ENCODE peak calls at places on chromosomes 13 and 19, in seven cellular contexts. One of them, this sample, is unnamed.

GRCh38 chr13:40478775-40479174 is 187.7 kb downstream of the FOXO1 start:
- DNase-seq in HCT116: no peak
- DNase-seq in tibial nerve: no peak
- DNase-seq in adrenal gland: no peak
- DNase-seq in uterus: no peak
- DNase-seq in A549: no peak
- DNase-seq in IMR-90: no peak
- DNase-seq in this sample: no peak

GRCh38 chr19:13085673-13086072 is 17.0 kb downstream of the LYL1 start:
- DNase-seq in adrenal gland: no peak
- DNase-seq in HCT116: no peak
- DNase-seq in IMR-90: no peak
- DNase-seq in uterus: no peak
- DNase-seq in tibial nerve: no peak
- DNase-seq in A549: no peak
- DNase-seq in this sample: no peak

GRCh38 chr13:57933606-57934005 is 302.1 kb downstream of the PCDH17 start:
- DNase-seq in A549: no peak
- DNase-seq in tibial nerve: no peak
- DNase-seq in uterus: no peak
- DNase-seq in IMR-90: no peak
- DNase-seq in adrenal gland: no peak
- DNase-seq in HCT116: no peak
- DNase-seq in this sample: no peak

GRCh38 chr13:51849145-51850101 is 4.4 kb upstream of the TMEM272 start:
- DNase-seq in HCT116: peak
- DNase-seq in tibial nerve: no peak
- DNase-seq in IMR-90: peak
- DNase-seq in A549: peak
- DNase-seq in adrenal gland: no peak
- DNase-seq in uterus: no peak
- DNase-seq in this sample: peak

GRCh38 chr19:55146648-55147218 is 2.3 kb downstream of the TNNT1 start:
- DNase-seq in HCT116: peak
- DNase-seq in adrenal gland: no peak
- DNase-seq in IMR-90: no peak
- DNase-seq in A549: peak
- DNase-seq in uterus: no peak
- DNase-seq in tibial nerve: no peak
- DNase-seq in this sample: peak

GRCh38 chr13:49183672-49184315 is 36.3 kb upstream of the MLNR start:
- DNase-seq in uterus: no peak
- DNase-seq in tibial nerve: no peak
- DNase-seq in IMR-90: peak
- DNase-seq in adrenal gland: no peak
- DNase-seq in HCT116: no peak
- DNase-seq in A549: no peak
- DNase-seq in this sample: no peak

GRCh38 chr13:46168341-46168740 is 13.6 kb downstream of the LCP1 start:
- DNase-seq in IMR-90: no peak
- DNase-seq in adrenal gland: no peak
- DNase-seq in A549: no peak
- DNase-seq in tibial nerve: peak
- DNase-seq in HCT116: no peak
- DNase-seq in uterus: peak
- DNase-seq in this sample: no peak

GRCh38 chr19:30083701-30084156 is 141.7 kb downstream of the URI1 start:
- DNase-seq in A549: no peak
- DNase-seq in uterus: no peak
- DNase-seq in HCT116: no peak
- DNase-seq in IMR-90: no peak
- DNase-seq in adrenal gland: no peak
- DNase-seq in tibial nerve: no peak
- DNase-seq in this sample: no peak

GRCh38 chr19:16676101-16676798 is 15.3 kb downstream of the TMEM38A start:
- DNase-seq in IMR-90: no peak
- DNase-seq in HCT116: no peak
- DNase-seq in uterus: no peak
- DNase-seq in tibial nerve: no peak
- DNase-seq in A549: no peak
- DNase-seq in adrenal gland: no peak
- DNase-seq in this sample: no peak

GRCh38 chr19:3426433-3426832 is 53.9 kb downstream of the SMIM24 start:
- DNase-seq in IMR-90: no peak
- DNase-seq in adrenal gland: no peak
- DNase-seq in A549: no peak
- DNase-seq in HCT116: no peak
- DNase-seq in uterus: no peak
- DNase-seq in tibial nerve: no peak
- DNase-seq in this sample: no peak

GRCh38 chr13:47858678-47859050 is 142.4 kb downstream of the SUCLA2 start:
- DNase-seq in IMR-90: peak
- DNase-seq in tibial nerve: no peak
- DNase-seq in A549: no peak
- DNase-seq in uterus: no peak
- DNase-seq in HCT116: no peak
- DNase-seq in adrenal gland: no peak
- DNase-seq in this sample: no peak

GRCh38 chr19:6740589-6741348 is 1.3 kb downstream of the TRIP10 start:
- DNase-seq in A549: no peak
- DNase-seq in adrenal gland: peak
- DNase-seq in uterus: peak
- DNase-seq in tibial nerve: no peak
- DNase-seq in HCT116: no peak
- DNase-seq in IMR-90: peak
- DNase-seq in this sample: peak

GRCh38 chr19:56273563-56274117 is 1.1 kb downstream of the EDDM13 start:
- DNase-seq in HCT116: no peak
- DNase-seq in adrenal gland: no peak
- DNase-seq in tibial nerve: no peak
- DNase-seq in uterus: no peak
- DNase-seq in A549: no peak
- DNase-seq in IMR-90: peak
- DNase-seq in this sample: peak

GRCh38 chr13:106617561-106617960 is 49.6 kb upstream of the ARGLU1 start:
- DNase-seq in A549: no peak
- DNase-seq in tibial nerve: no peak
- DNase-seq in HCT116: no peak
- DNase-seq in adrenal gland: no peak
- DNase-seq in uterus: no peak
- DNase-seq in IMR-90: peak
- DNase-seq in this sample: peak

GRCh38 chr19:4343056-4343844 is at the start of gene MPND:
- DNase-seq in IMR-90: peak
- DNase-seq in adrenal gland: peak
- DNase-seq in uterus: peak
- DNase-seq in tibial nerve: peak
- DNase-seq in A549: peak
- DNase-seq in HCT116: peak
- DNase-seq in this sample: peak

GRCh38 chr13:32225494-32225931 is 89.7 kb downstream of the ZAR1L start:
- DNase-seq in IMR-90: peak
- DNase-seq in uterus: no peak
- DNase-seq in A549: no peak
- DNase-seq in tibial nerve: no peak
- DNase-seq in HCT116: no peak
- DNase-seq in adrenal gland: no peak
- DNase-seq in this sample: no peak

GRCh38 chr19:35468637-35469036 is 20.6 kb downstream of the FFAR2 start:
- DNase-seq in A549: peak
- DNase-seq in tibial nerve: peak
- DNase-seq in HCT116: peak
- DNase-seq in uterus: no peak
- DNase-seq in IMR-90: no peak
- DNase-seq in adrenal gland: peak
- DNase-seq in this sample: peak

GRCh38 chr19:16273005-16273404 is 51.6 kb upstream of the KLF2 start:
- DNase-seq in HCT116: no peak
- DNase-seq in uterus: peak
- DNase-seq in adrenal gland: no peak
- DNase-seq in IMR-90: no peak
- DNase-seq in A549: no peak
- DNase-seq in tibial nerve: no peak
- DNase-seq in this sample: no peak

GRCh38 chr13:60976367-60976766 is 439.3 kb downstream of the PCDH20 start:
- DNase-seq in uterus: no peak
- DNase-seq in HCT116: no peak
- DNase-seq in A549: no peak
- DNase-seq in tibial nerve: no peak
- DNase-seq in IMR-90: no peak
- DNase-seq in adrenal gland: no peak
- DNase-seq in this sample: no peak

GRCh38 chr13:53112522-53112921 is 83.9 kb downstream of the OLFM4 start:
- DNase-seq in IMR-90: no peak
- DNase-seq in tibial nerve: no peak
- DNase-seq in HCT116: no peak
- DNase-seq in uterus: no peak
- DNase-seq in adrenal gland: no peak
- DNase-seq in A549: no peak
- DNase-seq in this sample: no peak

GRCh38 chr13:48500652-48501197 is 32.2 kb downstream of the RCBTB2 start:
- DNase-seq in HCT116: no peak
- DNase-seq in IMR-90: peak
- DNase-seq in uterus: no peak
- DNase-seq in adrenal gland: no peak
- DNase-seq in A549: no peak
- DNase-seq in tibial nerve: no peak
- DNase-seq in this sample: peak

GRCh38 chr13:23639672-23640275 is 69.6 kb downstream of the TNFRSF19 start:
- DNase-seq in A549: no peak
- DNase-seq in adrenal gland: no peak
- DNase-seq in tibial nerve: no peak
- DNase-seq in IMR-90: no peak
- DNase-seq in uterus: no peak
- DNase-seq in HCT116: no peak
- DNase-seq in this sample: no peak
- TF ChIP-seq POLR2A in A549: no peak
- TF ChIP-seq POLR2A in adrenal gland: no peak
- TF ChIP-seq POLR2A in tibial nerve: no peak
- TF ChIP-seq POLR2A in IMR-90: no peak
- TF ChIP-seq POLR2A in uterus: no peak
- TF ChIP-seq POLR2A in HCT116: no peak
- TF ChIP-seq POLR2A in this sample: no peak

DNA sequence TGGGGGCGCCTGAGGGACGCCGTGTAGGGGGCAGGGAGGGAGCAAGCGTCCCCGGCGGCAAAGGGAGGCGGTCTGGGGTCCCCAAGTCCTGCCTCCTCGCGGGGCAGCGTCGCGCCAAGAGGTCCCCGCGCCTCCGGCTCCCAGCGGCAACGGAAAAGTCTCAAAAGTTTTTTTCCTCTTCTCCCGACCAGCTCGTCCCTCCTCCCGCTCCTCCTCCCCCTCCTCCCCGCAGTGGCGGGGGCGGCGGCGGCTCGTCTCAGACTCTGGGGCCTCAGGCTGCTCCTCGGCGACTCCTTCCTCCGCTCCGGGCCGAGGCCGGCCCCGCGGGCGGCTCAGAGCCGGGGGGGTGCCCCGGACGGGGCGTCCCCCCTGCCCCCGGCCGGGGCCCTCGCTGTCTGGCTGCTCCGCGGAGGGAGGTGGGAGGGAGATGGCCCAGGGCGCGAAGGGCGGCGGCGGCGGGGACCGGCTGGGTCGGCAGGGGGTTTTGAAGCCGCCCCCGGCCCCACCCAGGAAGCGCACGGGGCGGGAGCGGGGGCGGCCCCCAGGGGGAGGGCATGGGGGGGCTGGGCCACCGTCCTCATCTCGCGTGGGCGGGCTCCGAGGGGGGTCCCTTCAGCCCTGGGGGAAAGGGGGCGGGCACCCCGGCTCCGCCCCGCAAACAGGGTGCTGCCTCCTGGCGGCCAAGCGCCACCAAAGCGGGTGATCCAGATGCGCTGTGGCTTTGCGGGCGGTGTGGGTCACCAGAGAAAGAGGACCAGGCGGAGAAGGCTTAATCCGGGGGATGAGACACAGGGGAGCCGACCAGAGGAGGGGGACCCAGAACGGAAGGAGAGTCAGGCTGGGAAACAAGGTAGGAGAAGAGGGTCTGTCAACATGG is at the start of gene TGFB1:
- DNase-seq in uterus: peak
- DNase-seq in tibial nerve: peak
- DNase-seq in A549: peak
- DNase-seq in adrenal gland: peak
- DNase-seq in HCT116: peak
- DNase-seq in IMR-90: peak
- DNase-seq in this sample: peak
- TF ChIP-seq POLR2A in uterus: no peak
- TF ChIP-seq POLR2A in tibial nerve: no peak
- TF ChIP-seq POLR2A in A549: peak
- TF ChIP-seq POLR2A in adrenal gland: peak
- TF ChIP-seq POLR2A in HCT116: no peak
- TF ChIP-seq POLR2A in IMR-90: peak
- TF ChIP-seq POLR2A in this sample: peak

DNA sequence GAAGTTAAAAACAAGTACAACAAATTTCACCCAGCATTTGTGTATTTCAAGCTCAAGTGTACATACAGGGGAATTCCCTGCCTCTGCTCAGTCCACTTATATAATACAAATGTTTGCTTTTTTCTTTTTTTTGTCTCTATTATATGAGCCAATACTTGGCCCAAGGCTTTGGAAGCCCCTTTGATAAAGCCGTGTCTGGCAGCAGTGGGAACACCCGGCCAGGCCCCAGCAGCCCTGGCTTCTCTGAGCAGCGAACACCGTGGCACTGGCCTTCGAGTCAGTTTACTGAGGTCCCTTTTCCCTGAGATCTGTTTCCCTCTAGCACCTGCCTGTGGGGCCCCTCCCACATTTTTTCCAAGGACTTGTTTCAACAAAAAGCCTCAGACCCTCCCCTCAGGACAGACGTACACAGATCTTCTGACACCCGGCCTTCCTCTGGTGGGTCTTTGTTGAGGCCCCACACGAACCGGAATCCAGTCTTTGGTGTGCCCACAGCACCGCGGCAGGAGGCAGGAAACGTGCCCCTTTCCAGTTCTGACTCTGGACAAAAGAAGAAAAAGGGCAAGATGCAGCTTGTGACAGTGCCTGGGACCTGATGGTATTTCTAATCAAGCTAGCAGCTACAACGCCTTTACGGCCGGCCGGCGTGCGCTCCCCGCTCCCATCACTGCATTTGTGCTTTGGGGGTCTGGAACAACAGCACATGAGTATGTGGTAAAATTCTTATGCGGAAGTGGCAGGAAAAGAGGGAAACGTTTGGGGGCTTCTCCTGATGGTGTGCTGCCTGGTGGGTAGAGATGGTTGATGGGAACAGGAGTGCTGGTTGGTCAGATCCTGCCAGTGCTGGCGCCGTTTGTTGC is 13.8 kb downstream of the SIPA1L3 start:
- DNase-seq in IMR-90: no peak
- DNase-seq in tibial nerve: no peak
- DNase-seq in uterus: no peak
- DNase-seq in adrenal gland: no peak
- DNase-seq in HCT116: no peak
- DNase-seq in A549: no peak
- DNase-seq in this sample: no peak
- TF ChIP-seq POLR2A in IMR-90: no peak
- TF ChIP-seq POLR2A in tibial nerve: no peak
- TF ChIP-seq POLR2A in uterus: no peak
- TF ChIP-seq POLR2A in adrenal gland: no peak
- TF ChIP-seq POLR2A in HCT116: no peak
- TF ChIP-seq POLR2A in A549: no peak
- TF ChIP-seq POLR2A in this sample: no peak

GRCh38 chr19:15104411-15104810 is 2.8 kb upstream of the SYDE1 start:
- DNase-seq in HCT116: no peak
- DNase-seq in tibial nerve: no peak
- DNase-seq in adrenal gland: no peak
- DNase-seq in uterus: no peak
- DNase-seq in IMR-90: no peak
- DNase-seq in A549: no peak
- DNase-seq in this sample: no peak
- TF ChIP-seq POLR2A in HCT116: no peak
- TF ChIP-seq POLR2A in tibial nerve: no peak
- TF ChIP-seq POLR2A in adrenal gland: no peak
- TF ChIP-seq POLR2A in uterus: no peak
- TF ChIP-seq POLR2A in IMR-90: no peak
- TF ChIP-seq POLR2A in A549: no peak
- TF ChIP-seq POLR2A in this sample: no peak

This sample was measured in H54.